ENCODE peak calls at places on chromosomes 12 and 14, in five cellular contexts. R is pancreas, M is kidney, N is GM12878, A is breast epithelium. F is an unnamed sample.

GRCh38 chr14:100842799-100843198 is 16.9 kb downstream of the MEG3 start:
- DNase-seq in R (no peak), M (peak; percentile 45), N (no peak), A (no peak), F (no peak)

GRCh38 chr14:69979882-69980281 is 100.7 kb downstream of the SMOC1 start:
- DNase-seq in R (no peak), M (no peak), N (no peak), A (no peak), F (no peak)

GRCh38 chr14:91242635-91243034 is 1.9 kb downstream of the GPR68 start:
- DNase-seq in R (no peak), M (no peak), N (no peak), A (no peak), F (no peak)

GRCh38 chr12:69744109-69744508 is 5.4 kb downstream of the RAB3IP start:
- DNase-seq in R (no peak), M (no peak), N (no peak), A (no peak), F (no peak)

GRCh38 chr12:65657635-65658034 is 166.6 kb upstream of the HMGA2 start:
- DNase-seq in R (no peak), M (no peak), N (no peak), A (no peak), F (no peak)

GRCh38 chr12:53626702-53627169 is 554 bp upstream of the ATF7 start:
- DNase-seq in R (no peak), M (no peak), N (no peak), A (no peak), F (no peak)

GRCh38 chr14:71246539-71246938 is 339.3 kb downstream of the PCNX1 start:
- DNase-seq in R (no peak), M (no peak), N (no peak), A (no peak), F (no peak)

GRCh38 chr12:111788178-111788654 is 21.5 kb downstream of the ALDH2 start:
- DNase-seq in R (peak; percentile 79), M (no peak), N (no peak), A (peak; percentile 41), F (no peak)

GRCh38 chr12:76519538-76519937 is 40.0 kb downstream of the OSBPL8 start:
- DNase-seq in R (no peak), M (no peak), N (no peak), A (no peak), F (no peak)

GRCh38 chr12:15701721-15702156 is 87.4 kb downstream of the EPS8 start:
- DNase-seq in R (no peak), M (no peak), N (no peak), A (no peak), F (no peak)

GRCh38 chr12:120515496-120515895 is 13.5 kb downstream of the COQ5 start:
- DNase-seq in R (no peak), M (no peak), N (no peak), A (no peak), F (no peak)

GRCh38 chr12:53670966-53671365 is 4.9 kb downstream of the ATP5MC2 start:
- DNase-seq in R (no peak), M (no peak), N (no peak), A (no peak), F (no peak)

GRCh38 chr12:110760204-110760609 is 17.5 kb upstream of the PPP1CC start:
- DNase-seq in R (no peak), M (no peak), N (no peak), A (no peak), F (no peak)

GRCh38 chr12:90979019-90979418 is 24.0 kb upstream of the CCER1 start:
- DNase-seq in R (no peak), M (no peak), N (no peak), A (no peak), F (no peak)

GRCh38 chr14:28773917-28774691 is 7.5 kb downstream of the FOXG1 start:
- DNase-seq in R (no peak), M (no peak), N (no peak), A (no peak), F (no peak)

GRCh38 chr12:31702047-31702446 is 26.8 kb downstream of the AMN1 start:
- DNase-seq in R (no peak), M (no peak), N (no peak), A (no peak), F (no peak)

GRCh38 chr14:36767603-36768281 is 106.1 kb downstream of the PAX9 start:
- DNase-seq in R (no peak), M (no peak), N (no peak), A (peak; percentile 27), F (no peak)

GRCh38 chr14:75273272-75274044 is 5.2 kb upstream of the FOS start:
- DNase-seq in R (no peak), M (no peak), N (no peak), A (peak; percentile 31), F (no peak)

DNA sequence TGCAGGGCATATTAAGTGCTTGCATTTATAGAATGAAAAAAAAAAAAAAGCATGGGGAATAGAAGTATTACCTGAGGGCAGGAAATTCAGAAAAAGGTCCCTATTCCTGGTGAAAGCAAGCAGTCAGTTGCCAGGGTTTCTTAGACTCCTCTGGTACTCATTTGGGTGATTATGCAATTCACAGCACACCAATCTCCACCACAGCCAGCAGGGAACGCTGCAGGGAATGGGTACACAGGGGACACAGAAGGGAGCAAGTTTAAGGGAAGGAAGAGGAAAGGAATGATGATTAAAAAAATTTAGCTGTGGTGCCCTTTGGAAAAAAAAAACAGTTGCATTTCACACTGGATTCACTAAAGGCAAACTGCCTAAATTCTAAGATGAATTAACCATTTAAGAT is 14.2 kb downstream of the BLTP3B start:
- DNase-seq in R (no peak), M (no peak), N (no peak), A (peak; percentile 37), F (no peak)
- H3K27ac ChIP-seq in R (no peak overlapping the region), M (no peak overlapping the region), N (no peak overlapping the region), A (no peak overlapping the region), F (no peak overlapping the region)

GRCh38 chr12:78155546-78155945 is 324.9 kb downstream of the NAV3 start:
- DNase-seq in R (no peak), M (no peak), N (no peak), A (no peak), F (no peak)
- H3K4me3 ChIP-seq in R (no peak overlapping the region), M (no peak overlapping the region), N (no peak overlapping the region), A (no peak overlapping the region), F (no peak overlapping the region)

GRCh38 chr12:3771853-3772252 is 18.9 kb upstream of the CRACR2A start:
- DNase-seq in R (no peak), M (no peak), N (no peak), A (no peak), F (no peak)

GRCh38 chr12:3772380-3772779 is 19.5 kb upstream of the CRACR2A start:
- DNase-seq in R (no peak), M (no peak), N (no peak), A (no peak), F (no peak)

GRCh38 chr12:3775385-3776035 is 22.6 kb upstream of the CRACR2A start:
- DNase-seq in R (no peak), M (no peak), N (no peak), A (no peak), F (no peak)

GRCh38 chr12:3777206-3777809 is 24.4 kb upstream of the CRACR2A start:
- DNase-seq in R (no peak), M (no peak), N (no peak), A (no peak), F (no peak)
- TF ChIP-seq CTCF in R (peak; percentile 59), M (peak; percentile 61), N (peak; percentile 65), A (peak; percentile 22), F (peak; percentile 71)

GRCh38 chr12:55827806-55828205 is 1.6 kb downstream of the DNAJC14 start:
- DNase-seq in R (no peak), M (no peak), N (no peak), A (no peak), F (no peak)
- H3K27ac ChIP-seq in R (no peak overlapping the region), M (no peak overlapping the region), N (peak overlapping the region; percentile 55), A (peak overlapping the region; percentile 94), F (no peak overlapping the region)

F was measured in CD8-positive, alpha-beta T cell.